ENCODE peak calls at places on chromosomes 1 and 21, in four cellular contexts. L is uterus, C is suprapubic skin, W is pancreas. I is an unnamed sample.

GRCh38 chr1:19750101-19750881 is 49.4 kb downstream of the TMCO4 start:
- DNase-seq in W (no peak), L (no peak), C (no peak), I (no peak)

GRCh38 chr21:45317401-45318145 is 29.9 kb upstream of the POFUT2 start:
- DNase-seq in C (peak; percentile 59), L (no peak), W (peak; percentile 42), I (no peak)

GRCh38 chr1:115830963-115831362 is 10.0 kb downstream of the NHLH2 start:
- DNase-seq in W (no peak), L (no peak), C (no peak), I (no peak)

GRCh38 chr21:15141236-15141970 is 76.6 kb upstream of the NRIP1 start:
- DNase-seq in W (peak; percentile 85), C (no peak), L (no peak), I (no peak)

GRCh38 chr1:180262628-180263488 is 32.8 kb downstream of the LHX4 start:
- DNase-seq in L (no peak), W (no peak), C (no peak), I (no peak)

GRCh38 chr1:234582626-234583354 is 27.2 kb downstream of the IRF2BP2 start:
- DNase-seq in W (no peak), C (no peak), L (no peak), I (no peak)

GRCh38 chr1:160858127-160858909 is 4.4 kb downstream of the CD244 start:
- DNase-seq in W (no peak), C (no peak), L (no peak), I (no peak)

GRCh38 chr1:240100351-240100750 is 8.7 kb downstream of the FMN2 start:
- DNase-seq in W (no peak), L (no peak), C (no peak), I (no peak)

GRCh38 chr21:35021546-35021945 is 27.6 kb downstream of the RUNX1 start:
- DNase-seq in L (no peak), C (no peak), W (no peak), I (no peak)

GRCh38 chr1:203410117-203410900 is 59.4 kb upstream of the FMOD start:
- DNase-seq in C (no peak), L (peak; percentile 43), W (no peak), I (no peak)

GRCh38 chr1:182235952-182236650 is 155.5 kb downstream of the GLUL start:
- DNase-seq in W (no peak), L (no peak), C (no peak), I (no peak)

GRCh38 chr1:30751830-30752650 is 5.5 kb downstream of the LAPTM5 start:
- DNase-seq in L (no peak), C (no peak), W (no peak), I (no peak)

GRCh38 chr1:1889847-1890505 is 911 bp downstream of the GNB1 start:
- DNase-seq in C (no peak), L (no peak), W (peak; percentile 81), I (no peak)

GRCh38 chr1:234322979-234323378 is 50.3 kb upstream of the COA6 start:
- DNase-seq in L (no peak), C (no peak), W (no peak), I (peak; percentile 49)

GRCh38 chr21:29342394-29342957 is 43.8 kb downstream of the BACH1 start:
- DNase-seq in W (peak; percentile 65), L (peak; percentile 49), C (peak; percentile 82), I (no peak)

GRCh38 chr1:183191833-183192232 is 5.8 kb downstream of the LAMC2 start:
- DNase-seq in L (no peak), C (no peak), W (no peak), I (no peak)

GRCh38 chr1:168081373-168082007 is 55.2 kb downstream of the GPR161 start:
- DNase-seq in C (no peak), W (no peak), L (no peak), I (no peak)

GRCh38 chr1:26278835-26279597 is 870 bp upstream of the SH3BGRL3 start:
- DNase-seq in W (no peak), L (no peak), C (peak; percentile 83), I (peak; percentile 46)

GRCh38 chr1:26280333-26281042 is 602 bp downstream of the SH3BGRL3 start:
- DNase-seq in W (no peak), L (no peak), C (peak; percentile 78), I (peak; percentile 24)

GRCh38 chr1:26281091-26281958 is 1.4 kb downstream of the SH3BGRL3 start:
- DNase-seq in L (no peak), W (no peak), C (peak; percentile 62), I (no peak)

GRCh38 chr1:26278303-26278702 is 1.6 kb upstream of the SH3BGRL3 start:
- DNase-seq in L (no peak), C (peak; percentile 91), W (no peak), I (peak; percentile 88)

GRCh38 chr1:26279598-26280332 is at the start of gene SH3BGRL3:
- DNase-seq in C (peak; percentile 93), L (peak; percentile 85), W (peak; percentile 93), I (peak; percentile 87)
- H3K4me1 ChIP-seq in C (peaks cover 91% of the 10 kb centered on the region), L (peaks cover 19% of the 10 kb centered on the region), W (peaks cover 57% of the 10 kb centered on the region), I (peaks cover 23% of the 10 kb centered on the region)

DNA sequence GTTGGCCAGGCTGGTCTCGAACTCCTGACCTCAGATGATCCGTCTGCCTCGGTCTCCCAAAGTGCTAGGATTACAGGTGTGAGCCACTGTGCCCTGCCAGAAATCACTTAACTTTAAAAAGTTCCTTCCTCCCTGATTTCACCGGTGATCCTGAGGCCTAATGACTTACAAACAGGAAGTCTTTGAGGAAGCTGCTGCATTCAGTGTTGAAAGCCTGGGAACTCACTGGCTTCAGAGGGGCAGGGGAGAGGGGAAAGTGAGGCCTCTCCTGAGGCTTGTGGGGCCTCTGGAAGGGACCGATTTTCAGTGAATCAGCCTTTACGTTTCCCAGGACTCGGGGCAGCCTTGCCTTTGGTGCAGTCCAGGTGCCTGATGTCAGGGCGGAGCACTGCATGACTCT is 30.2 kb upstream of the ARHGEF10L start:
- DNase-seq in C (no peak), L (no peak), W (no peak), I (no peak)
- H3K27ac ChIP-seq in C (no peak overlapping the region), L (no peak overlapping the region), W (no peak overlapping the region), I (no peak overlapping the region)

DNA sequence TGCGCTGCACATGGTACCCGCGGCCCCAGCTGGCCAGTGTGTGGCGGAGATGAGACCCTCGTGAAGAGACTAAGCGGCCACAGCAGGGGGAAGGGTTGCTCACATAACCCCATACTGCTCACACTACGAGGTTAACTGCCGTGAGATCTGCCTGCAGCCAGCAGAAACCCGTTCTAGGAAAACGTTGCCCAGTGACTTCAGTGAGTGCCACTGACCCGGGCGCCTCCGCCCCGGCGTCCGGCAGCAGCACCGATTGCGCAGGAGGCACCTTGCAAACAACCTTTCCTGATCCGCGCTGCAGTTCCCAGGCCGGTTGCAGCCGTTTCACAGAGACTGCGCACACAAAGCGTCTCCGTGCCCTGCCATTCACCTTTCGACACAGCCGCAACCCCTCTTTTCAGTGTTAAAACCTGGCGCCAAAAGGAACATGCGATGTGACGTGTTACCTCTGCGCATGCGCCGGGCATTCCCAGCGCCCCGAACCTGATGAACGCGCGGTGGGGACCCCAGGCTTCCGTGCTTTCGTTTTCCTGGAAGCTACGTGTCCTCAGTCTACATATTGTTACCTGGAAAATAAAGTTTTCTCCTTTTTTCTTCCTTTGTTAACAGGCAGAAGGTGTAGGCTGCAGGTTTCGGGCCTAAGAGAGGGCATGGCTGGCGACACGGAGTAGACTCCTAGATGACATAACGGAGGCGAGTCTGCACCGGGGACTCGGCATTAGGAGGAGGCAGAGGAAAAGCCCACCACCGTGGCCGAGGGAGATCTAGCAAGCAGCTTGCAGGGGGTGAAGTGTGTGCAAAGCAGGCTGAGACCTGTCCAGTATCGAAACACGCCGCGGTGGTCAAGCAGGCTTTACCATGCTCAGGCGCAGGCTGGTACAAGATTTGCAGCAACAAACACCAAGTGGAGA is 8.9 kb downstream of the VPS26C start:
- DNase-seq in L (peak; percentile 48), C (peak; percentile 66), W (peak; percentile 73), I (peak; percentile 50)
- TF ChIP-seq CTCF in L (no peak), C (no peak), W (no peak), I (no peak)

DNA sequence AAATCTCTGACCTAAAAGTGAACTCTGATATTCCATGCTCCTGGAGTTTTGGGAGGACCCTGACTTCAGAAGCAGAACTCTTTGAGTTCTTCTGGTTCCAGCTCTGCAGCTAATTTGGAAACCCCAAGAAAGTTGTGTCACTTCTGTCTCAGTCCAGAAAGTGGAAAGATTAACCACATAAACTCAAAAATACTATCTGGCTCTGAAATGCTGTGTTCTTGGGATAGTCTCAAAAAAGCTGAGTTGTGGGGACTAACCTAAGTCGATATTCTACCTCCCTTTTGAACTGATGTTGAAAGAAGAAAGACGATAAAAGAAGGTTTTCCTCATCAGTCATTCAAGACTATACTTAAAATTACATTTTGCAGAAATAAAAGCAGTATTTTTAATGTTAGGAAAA is 59.8 kb downstream of the ITPKB start:
- DNase-seq in L (no peak), W (no peak), C (no peak), I (no peak)
- H3K4me1 ChIP-seq in L (peaks cover 38% of the 10 kb centered on the region), W (peaks cover 17% of the 10 kb centered on the region), C (peaks cover 89% of the 10 kb centered on the region), I (peaks cover 14% of the 10 kb centered on the region)

DNA sequence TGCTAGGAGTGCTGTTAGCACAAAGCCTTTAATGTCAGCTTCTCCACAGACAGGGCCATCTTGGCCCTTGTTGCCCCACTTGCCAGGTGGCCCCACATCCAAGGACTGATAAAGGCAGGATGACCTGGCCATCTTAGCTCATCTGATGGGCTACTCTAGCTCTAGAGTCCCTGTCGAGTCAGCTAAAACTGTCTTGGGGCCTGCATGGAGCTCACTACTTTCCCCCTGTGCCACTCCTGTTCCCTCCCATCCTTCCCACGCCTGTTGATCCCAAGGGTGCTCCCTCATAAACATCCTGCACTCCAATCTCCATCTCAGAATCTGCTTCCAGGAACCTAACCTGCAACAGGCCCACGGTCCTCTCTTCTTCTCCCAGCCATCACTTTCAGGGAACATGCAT is 652 bp upstream of the GPX7 start:
- DNase-seq in L (no peak), C (no peak), W (no peak), I (no peak)
- H3K27ac ChIP-seq in L (peak overlapping the region; percentile 80), C (no peak overlapping the region), W (peak overlapping the region; percentile 64), I (peak overlapping the region; percentile 70)

GRCh38 chr21:36999131-36999898 is 7.2 kb upstream of the RIPPLY3 start:
- DNase-seq in L (no peak), C (no peak), W (no peak), I (no peak)

GRCh38 chr21:37005548-37006242 is 807 bp upstream of the RIPPLY3 start:
- DNase-seq in C (no peak), L (no peak), W (no peak), I (no peak)

GRCh38 chr21:37001446-37001845 is 5.1 kb upstream of the RIPPLY3 start:
- DNase-seq in W (no peak), L (no peak), C (no peak), I (no peak)

GRCh38 chr21:36994501-36995189 is 11.9 kb upstream of the RIPPLY3 start:
- DNase-seq in L (no peak), W (no peak), C (no peak), I (no peak)

DNA sequence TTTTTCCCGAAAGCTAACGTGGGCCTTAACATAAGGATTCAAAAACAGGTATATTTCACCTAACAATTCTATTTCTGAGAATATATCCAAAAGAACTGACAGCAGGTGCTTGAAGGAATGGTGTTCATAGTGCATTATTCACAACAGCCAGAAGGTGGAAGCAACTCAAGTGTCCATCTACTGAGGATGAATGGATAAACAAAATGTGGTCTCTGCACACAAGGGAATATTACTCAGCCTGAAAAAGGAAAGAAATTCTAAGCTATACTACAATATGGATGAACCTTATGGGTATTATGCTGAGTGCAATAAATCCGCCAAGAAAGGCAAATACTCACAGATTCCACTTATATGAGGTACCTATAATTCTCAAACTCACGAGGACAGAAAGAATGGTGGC is 6.1 kb upstream of the RIPPLY3 start:
- DNase-seq in C (no peak), W (no peak), L (no peak), I (no peak)
- TF ChIP-seq CTCF in C (no peak), W (no peak), L (no peak), I (no peak)